ENCODE peak calls at places on chromosomes 2 and 18, in six cellular contexts. U is Panc1, B is tibial artery, E is suprapubic skin, C is coronary artery, J is fibroblast of lung. S is an unnamed sample.

GRCh38 chr2:73963385-73964120 is 21.2 kb upstream of the TET3 start:
- DNase-seq in U (no peak), B (no peak), E (no peak), C (no peak), J (no peak), S (no peak)

GRCh38 chr2:40844353-40845277 is 392.7 kb upstream of the SLC8A1 start:
- DNase-seq in U (no peak), B (no peak), E (no peak), C (no peak), J (peak), S (peak)

GRCh38 chr2:232523682-232524597 is 2.0 kb upstream of the CHRND start:
- DNase-seq in U (no peak), B (no peak), E (no peak), C (no peak), J (peak), S (peak)

GRCh38 chr2:216056739-216057138 is 24.9 kb downstream of the PECR start:
- DNase-seq in U (no peak), B (no peak), E (no peak), C (no peak), J (no peak), S (peak)

GRCh38 chr18:36420826-36421225 is 123.3 kb downstream of the FHOD3 start:
- DNase-seq in U (no peak), B (no peak), E (no peak), C (no peak), J (no peak), S (no peak)

GRCh38 chr2:69012310-69013122 is 463 bp upstream of the ANTXR1 start:
- DNase-seq in U (no peak), B (peak), E (peak), C (no peak), J (peak), S (peak)

GRCh38 chr2:231785822-231786176 is 446 bp upstream of the COPS7B start:
- DNase-seq in U (no peak), B (no peak), E (no peak), C (no peak), J (no peak), S (no peak)

GRCh38 chr2:187580462-187581124 is 26.4 kb upstream of the TFPI start:
- DNase-seq in U (peak), B (no peak), E (no peak), C (no peak), J (peak), S (peak)

GRCh38 chr2:55364189-55365055 is 55.2 kb downstream of the CCDC88A start:
- DNase-seq in U (peak), B (peak), E (no peak), C (no peak), J (peak), S (peak)

GRCh38 chr2:108575132-108575966 is 41.1 kb downstream of the LIMS1 start:
- DNase-seq in U (no peak), B (no peak), E (no peak), C (no peak), J (peak), S (peak)

GRCh38 chr2:138515084-138515483 is 13.5 kb downstream of the SPOPL start:
- DNase-seq in U (no peak), B (no peak), E (no peak), C (no peak), J (peak), S (no peak)

GRCh38 chr18:73893879-73894278 is 253.8 kb downstream of the FBXO15 start:
- DNase-seq in U (no peak), B (no peak), E (no peak), C (no peak), J (no peak), S (no peak)

GRCh38 chr2:39141346-39142011 is 20.6 kb upstream of the SOS1 start:
- DNase-seq in U (no peak), B (no peak), E (no peak), C (no peak), J (no peak), S (no peak)

GRCh38 chr18:3966985-3967856 is 487.9 kb downstream of the DLGAP1 start:
- DNase-seq in U (no peak), B (no peak), E (no peak), C (no peak), J (no peak), S (peak)

GRCh38 chr2:42195559-42195958 is 26.4 kb downstream of the EML4 start:
- DNase-seq in U (no peak), B (no peak), E (no peak), C (no peak), J (peak), S (peak)

DNA sequence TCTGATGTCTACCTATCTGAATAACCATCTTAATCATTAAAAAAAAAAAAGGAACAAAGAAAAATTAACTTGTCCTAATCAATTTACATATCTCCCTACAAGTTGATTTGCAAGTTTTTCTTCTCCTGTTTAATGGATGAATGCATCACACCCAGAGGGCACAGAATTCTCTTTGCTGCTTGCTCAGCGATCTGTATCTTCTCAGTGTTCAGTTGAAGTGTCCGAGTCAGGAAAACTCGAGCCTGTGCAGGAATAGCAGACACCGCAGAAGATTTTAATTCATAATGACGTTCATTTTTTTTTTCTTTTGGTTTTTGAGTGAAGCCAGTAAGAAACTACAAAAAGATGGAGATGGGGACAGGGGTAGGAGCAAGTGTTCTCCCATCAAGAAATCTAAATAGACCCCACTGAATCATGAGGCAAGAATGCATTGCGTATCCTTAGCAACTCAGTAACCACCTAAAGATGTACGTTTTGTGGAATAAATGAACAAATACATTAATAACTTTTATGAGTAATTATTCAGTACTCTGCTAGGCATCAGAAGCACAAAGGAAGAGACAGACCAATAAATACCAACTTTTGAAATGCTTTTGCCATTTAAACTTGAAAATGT is 675.5 kb downstream of the LRP1B start:
- DNase-seq in U (no peak), B (no peak), E (no peak), C (no peak), J (no peak), S (no peak)
- H3K27ac ChIP-seq in U (no peak), B (no peak), E (no peak), C (no peak), J (no peak), S (no peak)

GRCh38 chr2:223260681-223261080 is 208.7 kb downstream of the KCNE4 start:
- DNase-seq in U (no peak), B (no peak), E (no peak), C (no peak), J (no peak), S (no peak)
- H3K27ac ChIP-seq in U (no peak), B (no peak), E (no peak), C (no peak), J (no peak), S (no peak)

DNA sequence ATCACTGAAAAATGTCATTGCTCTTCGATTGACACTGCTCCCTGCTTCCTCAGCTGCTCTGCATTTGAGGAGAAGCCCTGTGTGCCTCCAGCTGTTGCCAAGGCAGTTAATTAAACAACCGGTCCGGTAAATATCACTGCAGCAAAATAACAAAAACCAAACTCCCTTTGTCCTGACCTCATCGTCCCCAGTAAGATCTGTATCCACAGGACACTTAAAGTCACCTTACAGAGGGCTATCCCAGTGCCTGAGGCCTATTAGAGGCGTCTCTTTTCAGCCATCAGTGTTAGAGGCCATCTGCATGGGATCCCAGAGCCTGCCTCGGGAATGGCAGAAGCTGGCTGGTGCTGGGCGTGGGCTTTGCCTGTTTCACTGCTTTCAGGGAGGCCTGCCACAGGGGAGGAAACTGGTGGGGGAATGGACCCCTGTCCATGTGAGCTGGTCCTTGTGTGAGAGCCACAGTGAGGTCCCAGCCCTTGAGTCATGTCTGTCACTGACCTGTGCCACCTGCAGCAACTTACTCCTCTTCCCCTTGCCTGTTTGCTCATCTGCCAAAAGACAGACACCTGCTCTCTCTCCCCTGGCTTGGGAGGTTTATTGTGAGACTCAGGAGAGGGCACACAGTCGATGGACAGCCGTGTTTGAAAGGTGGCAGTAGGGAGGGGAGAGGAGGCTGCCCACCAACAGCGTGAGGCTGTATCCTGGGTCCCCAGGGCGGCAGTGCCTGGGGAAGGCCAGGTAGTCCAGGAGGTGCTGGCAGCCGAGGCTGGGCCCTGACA is 117.7 kb upstream of the MCFD2 start:
- DNase-seq in U (no peak), B (no peak), E (peak), C (no peak), J (no peak), S (no peak)
- H3K27ac ChIP-seq in U (peak), B (peak), E (peak), C (peak), J (peak), S (peak)

DNA sequence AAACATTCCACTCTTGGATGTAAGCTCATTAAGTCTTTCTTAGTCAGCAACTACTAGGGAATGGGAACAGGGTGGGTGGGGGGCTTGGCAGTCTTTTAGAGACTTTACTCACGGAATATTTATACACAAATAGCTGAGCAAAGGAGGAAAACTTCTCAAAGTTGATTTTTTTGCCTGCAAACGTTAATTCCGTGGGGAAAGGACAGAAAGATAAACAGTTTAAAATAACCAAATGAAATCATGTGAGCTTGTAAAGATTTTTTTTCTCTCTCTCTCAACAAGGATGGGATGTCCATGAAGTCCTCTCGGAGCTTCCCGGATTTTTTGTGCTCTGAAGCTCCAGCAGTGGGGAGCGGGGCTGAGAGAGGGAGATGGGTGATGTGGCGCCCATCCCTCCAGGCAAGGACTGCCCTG is 32.2 kb upstream of the MAT2A start:
- DNase-seq in U (no peak), B (peak), E (peak), C (peak), J (peak), S (no peak)
- H3K27ac ChIP-seq in U (peak), B (peak), E (peak), C (no peak), J (peak), S (no peak)

GRCh38 chr2:229153946-229154345 is 117.1 kb downstream of the PID1 start:
- DNase-seq in U (no peak), B (no peak), E (no peak), C (no peak), J (no peak), S (no peak)
- H3K27ac ChIP-seq in U (no peak), B (no peak), E (no peak), C (no peak), J (no peak), S (no peak)